ENCODE peak calls at places on chromosomes 16 and 17, in seven cellular contexts. Y, U, A, V, S, R and E are unnamed samples.

GRCh38 chr16:2898831-2899563 is 12.7 kb upstream of the FLYWCH1 start:
- DNase-seq in Y (no peak), U (no peak), A (no peak), V (no peak), S (no peak), R (no peak), E (no peak)

GRCh38 chr17:64244165-64244564 is 18.9 kb downstream of the TEX2 start:
- DNase-seq in Y (no peak), U (no peak), A (no peak), V (no peak), S (no peak), R (no peak), E (no peak)

GRCh38 chr16:67179421-67180080 is 4.2 kb downstream of the MATCAP1 start:
- DNase-seq in Y (no peak), U (peak), A (peak), V (peak), S (no peak), R (no peak), E (no peak)

GRCh38 chr17:41894791-41895331 is 23.9 kb downstream of the ACLY start:
- DNase-seq in Y (no peak), U (no peak), A (no peak), V (no peak), S (no peak), R (no peak), E (no peak)

GRCh38 chr16:69618307-69618706 is 52.5 kb downstream of the NFAT5 start:
- DNase-seq in Y (peak), U (no peak), A (no peak), V (no peak), S (no peak), R (no peak), E (no peak)

GRCh38 chr17:37802061-37802460 is 57.2 kb upstream of the HNF1B start:
- DNase-seq in Y (no peak), U (no peak), A (no peak), V (no peak), S (no peak), R (no peak), E (no peak)

GRCh38 chr16:84072014-84072413 is 29.4 kb upstream of the SLC38A8 start:
- DNase-seq in Y (no peak), U (no peak), A (no peak), V (no peak), S (peak), R (no peak), E (no peak)

GRCh38 chr16:67959520-67959919 is 8.9 kb downstream of the SLC12A4 start:
- DNase-seq in Y (peak), U (no peak), A (no peak), V (no peak), S (no peak), R (no peak), E (no peak)

GRCh38 chr16:70789231-70789926 is 11.6 kb downstream of the VAC14 start:
- DNase-seq in Y (peak), U (no peak), A (no peak), V (peak), S (no peak), R (no peak), E (no peak)

GRCh38 chr16:77807-78443 is at the start of gene MPG:
- DNase-seq in Y (peak), U (peak), A (peak), V (peak), S (peak), R (peak), E (peak)

GRCh38 chr16:58628845-58629680 is 563 bp downstream of the CNOT1 start:
- DNase-seq in Y (peak), U (peak), A (peak), V (peak), S (no peak), R (peak), E (peak)

GRCh38 chr16:67923414-67924127 is 8.1 kb downstream of the CTRL start:
- DNase-seq in Y (no peak), U (no peak), A (no peak), V (no peak), S (no peak), R (peak), E (no peak)

GRCh38 chr17:10649031-10649430 is 8.1 kb downstream of the MYH3 start:
- DNase-seq in Y (no peak), U (no peak), A (no peak), V (no peak), S (no peak), R (no peak), E (no peak)

GRCh38 chr17:64984776-64985521 is 65.7 kb upstream of the LRRC37A3 start:
- DNase-seq in Y (no peak), U (peak), A (peak), V (no peak), S (no peak), R (no peak), E (no peak)

GRCh38 chr17:17570207-17570797 is 21.2 kb downstream of the PEMT start:
- DNase-seq in Y (peak), U (no peak), A (peak), V (peak), S (no peak), R (peak), E (peak)

GRCh38 chr17:79019631-79020584 is 4.1 kb upstream of the C1QTNF1 start:
- DNase-seq in Y (peak), U (peak), A (peak), V (no peak), S (peak), R (peak), E (peak)

GRCh38 chr16:15772579-15773293 is 84.1 kb downstream of the MYH11 start:
- DNase-seq in Y (no peak), U (no peak), A (no peak), V (no peak), S (no peak), R (no peak), E (no peak)

GRCh38 chr16:66551362-66551761 is 1.0 kb upstream of the CKLF start:
- DNase-seq in Y (no peak), U (peak), A (peak), V (peak), S (no peak), R (peak), E (peak)

GRCh38 chr17:40311575-40311974 is 2.6 kb downstream of the RARA start:
- DNase-seq in Y (peak), U (no peak), A (peak), V (peak), S (peak), R (peak), E (no peak)

GRCh38 chr17:83006515-83007455 is 72.6 kb upstream of the METRNL start:
- DNase-seq in Y (no peak), U (no peak), A (no peak), V (no peak), S (no peak), R (no peak), E (no peak)

GRCh38 chr16:89330177-89330856 is 112.8 kb downstream of the ZNF778 start:
- DNase-seq in Y (no peak), U (no peak), A (peak), V (peak), S (peak), R (no peak), E (no peak)

GRCh38 chr16:68387301-68387700 is 61.0 kb downstream of the SMPD3 start:
- DNase-seq in Y (no peak), U (no peak), A (no peak), V (peak), S (no peak), R (no peak), E (peak)

GRCh38 chr17:6135216-6135615 is 65.0 kb downstream of the WSCD1 start:
- DNase-seq in Y (no peak), U (no peak), A (no peak), V (no peak), S (no peak), R (no peak), E (no peak)